ENCODE peak calls at places on chromosomes 11 and 22, in six cellular contexts. K is fibroblast of mammary gland, G is esophagus squamous epithelium, Z is RWPE1, Y is HFFc6, U is lower leg skin. D is an unnamed sample.

GRCh38 chr11:58726594-58727414 is 4.9 kb downstream of the GLYAT start:
- DNase-seq in K (no peak), G (no peak), Z (no peak), Y (no peak), U (no peak), D (no peak)

GRCh38 chr11:128716661-128717210 is 22.9 kb downstream of the FLI1 start:
- DNase-seq in K (no peak), G (no peak), Z (no peak), Y (no peak), U (no peak), D (no peak)

GRCh38 chr11:115503083-115503885 is 931 bp downstream of the CADM1 start:
- DNase-seq in K (no peak), G (no peak), Z (no peak), Y (no peak), U (peak; percentile 43), D (no peak)

GRCh38 chr11:127643659-127644058 is 643.1 kb upstream of the KIRREL3 start:
- DNase-seq in K (no peak), G (no peak), Z (no peak), Y (no peak), U (no peak), D (no peak)

GRCh38 chr22:46351131-46351735 is 15.7 kb downstream of the TRMU start:
- DNase-seq in K (no peak), G (no peak), Z (no peak), Y (no peak), U (no peak), D (no peak)

GRCh38 chr11:40241524-40242037 is 1217.9 kb downstream of the LRRC4C start:
- DNase-seq in K (peak; percentile 2), G (no peak), Z (no peak), Y (no peak), U (peak; percentile 19), D (no peak)

GRCh38 chr11:68550485-68550817 is 89.9 kb downstream of the PPP6R3 start:
- DNase-seq in K (peak; percentile 29), G (no peak), Z (no peak), Y (no peak), U (no peak), D (no peak)

GRCh38 chr11:72670041-72670440 is 4.2 kb downstream of the PDE2A start:
- DNase-seq in K (no peak), G (no peak), Z (no peak), Y (no peak), U (no peak), D (no peak)

GRCh38 chr22:50544746-50545253 is 899 bp upstream of the KLHDC7B start:
- DNase-seq in K (no peak), G (no peak), Z (no peak), Y (no peak), U (peak; percentile 55), D (no peak)

GRCh38 chr11:64011371-64011770 is 24.4 kb upstream of the FLRT1 start:
- DNase-seq in K (no peak), G (no peak), Z (no peak), Y (no peak), U (no peak), D (no peak)

GRCh38 chr11:77123591-77123990 is 4.5 kb upstream of the MYO7A start:
- DNase-seq in K (no peak), G (no peak), Z (no peak), Y (no peak), U (no peak), D (no peak)

GRCh38 chr22:36862251-36863242 is 1.7 kb downstream of the NCF4 start:
- DNase-seq in K (no peak), G (no peak), Z (no peak), Y (no peak), U (peak; percentile 50), D (no peak)

GRCh38 chr11:134152692-134153091 is 71.1 kb downstream of the NCAPD3 start:
- DNase-seq in K (no peak), G (no peak), Z (no peak), Y (no peak), U (no peak), D (no peak)

GRCh38 chr22:20843501-20843900 is 15.1 kb downstream of the PI4KA start:
- DNase-seq in K (no peak), G (no peak), Z (no peak), Y (no peak), U (no peak), D (no peak)

GRCh38 chr11:128741928-128742327 is 48.1 kb downstream of the FLI1 start:
- DNase-seq in K (no peak), G (no peak), Z (no peak), Y (no peak), U (no peak), D (no peak)

GRCh38 chr11:80307676-80308075 is 866.8 kb upstream of the TENM4 start:
- DNase-seq in K (no peak), G (no peak), Z (no peak), Y (no peak), U (no peak), D (no peak)

DNA sequence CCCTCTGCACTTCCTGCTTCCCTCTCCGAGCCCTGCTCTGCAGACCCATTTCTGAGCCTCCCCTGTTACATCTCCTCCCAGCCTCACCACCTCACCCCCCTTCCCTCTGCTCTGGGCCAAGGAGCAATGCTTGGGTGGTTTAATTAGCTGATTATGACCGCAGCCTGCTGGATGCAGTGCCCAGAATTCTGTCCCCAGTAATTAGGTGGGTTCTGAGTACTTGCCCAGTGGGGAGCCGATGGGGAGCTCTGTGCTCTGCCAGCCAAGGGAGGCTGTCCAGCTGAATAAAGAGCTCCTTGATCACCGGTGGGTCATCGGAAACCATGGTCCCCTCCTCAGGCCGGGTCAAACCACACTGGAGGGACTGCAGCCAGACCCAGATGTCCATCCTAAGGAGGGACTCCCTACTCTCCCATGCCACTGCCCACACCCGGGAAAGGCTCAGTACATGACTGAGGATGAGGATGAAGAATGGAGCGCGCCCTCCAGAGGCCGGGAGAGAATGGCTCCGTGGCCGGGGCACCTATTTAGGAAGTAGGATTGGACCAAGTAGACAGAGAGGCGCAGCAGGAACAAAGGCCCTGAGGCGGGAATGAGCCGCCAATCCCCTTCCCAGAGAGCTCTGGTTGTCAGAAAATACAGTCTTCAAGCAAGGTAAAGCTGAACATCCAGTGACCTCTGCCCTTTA is 9.1 kb downstream of the ARRB1 start:
- DNase-seq in K (no peak), G (no peak), Z (no peak), Y (no peak), U (no peak), D (no peak)
- TF ChIP-seq CTCF in K (no peak), G (no peak), Z (no peak), Y (no peak), U (no peak), D (no peak)

GRCh38 chr22:17559188-17559587 is 4.1 kb upstream of the SLC25A18 start:
- DNase-seq in K (no peak), G (no peak), Z (no peak), Y (no peak), U (no peak), D (no peak)

GRCh38 chr22:17565986-17566687 is 2.8 kb downstream of the SLC25A18 start:
- DNase-seq in K (no peak), G (no peak), Z (no peak), Y (no peak), U (no peak), D (no peak)

GRCh38 chr22:17563936-17564391 is 666 bp downstream of the SLC25A18 start:
- DNase-seq in K (peak; percentile 84), G (no peak), Z (no peak), Y (peak; percentile 53), U (peak; percentile 57), D (no peak)

GRCh38 chr22:17566776-17567175 is 3.5 kb downstream of the SLC25A18 start:
- DNase-seq in K (no peak), G (no peak), Z (no peak), Y (no peak), U (no peak), D (no peak)

DNA sequence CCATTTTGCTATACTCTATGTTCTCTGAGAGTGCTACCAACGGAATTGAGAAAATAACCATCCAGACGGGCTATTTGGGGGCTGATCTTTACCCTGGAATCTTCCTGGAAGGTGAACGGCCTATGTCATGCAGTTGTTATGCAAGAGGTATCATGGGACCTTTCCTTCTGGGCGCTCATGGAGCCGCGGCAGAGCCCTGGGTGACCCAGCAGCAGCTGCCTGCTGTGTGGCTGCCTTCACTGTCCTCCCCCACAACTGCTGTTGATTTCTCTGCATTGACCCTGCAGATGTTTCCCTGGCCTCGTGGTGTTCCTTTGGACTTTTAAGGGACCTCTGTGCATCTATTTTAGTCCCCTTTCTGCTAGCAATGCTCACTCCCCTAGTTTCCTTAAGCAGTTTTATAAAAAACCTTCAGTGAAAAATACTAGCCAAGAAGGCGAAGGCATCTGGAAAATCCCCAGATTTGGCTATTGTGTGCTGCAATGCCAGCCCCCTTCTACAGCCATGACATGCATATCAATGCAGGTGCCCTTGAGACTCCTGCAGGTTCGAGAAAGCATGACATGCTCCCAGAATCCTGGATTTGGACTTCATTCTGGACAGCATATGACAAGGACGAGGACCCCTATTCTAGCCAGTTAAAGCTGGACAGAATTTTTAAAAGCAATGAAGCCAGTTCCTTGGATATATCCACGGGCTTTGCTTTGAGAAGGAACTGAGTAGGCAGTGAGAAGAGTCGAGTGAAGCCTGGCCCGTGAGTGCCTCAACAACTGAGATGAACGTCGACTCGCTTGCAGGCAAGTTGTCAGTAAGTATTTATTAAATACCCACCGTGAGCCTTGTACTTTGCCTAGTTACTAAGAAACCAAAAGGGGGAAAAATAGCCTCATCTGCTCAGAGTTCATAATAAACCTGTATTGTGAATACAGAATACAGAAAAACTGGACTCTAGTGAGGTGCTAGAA is at the start of gene SLC25A18:
- DNase-seq in K (peak; percentile 74), G (no peak), Z (no peak), Y (no peak), U (no peak), D (no peak)
- TF ChIP-seq CTCF in K (no peak), G (no peak), Z (no peak), Y (peak; percentile 35), U (no peak), D (no peak)

DNA sequence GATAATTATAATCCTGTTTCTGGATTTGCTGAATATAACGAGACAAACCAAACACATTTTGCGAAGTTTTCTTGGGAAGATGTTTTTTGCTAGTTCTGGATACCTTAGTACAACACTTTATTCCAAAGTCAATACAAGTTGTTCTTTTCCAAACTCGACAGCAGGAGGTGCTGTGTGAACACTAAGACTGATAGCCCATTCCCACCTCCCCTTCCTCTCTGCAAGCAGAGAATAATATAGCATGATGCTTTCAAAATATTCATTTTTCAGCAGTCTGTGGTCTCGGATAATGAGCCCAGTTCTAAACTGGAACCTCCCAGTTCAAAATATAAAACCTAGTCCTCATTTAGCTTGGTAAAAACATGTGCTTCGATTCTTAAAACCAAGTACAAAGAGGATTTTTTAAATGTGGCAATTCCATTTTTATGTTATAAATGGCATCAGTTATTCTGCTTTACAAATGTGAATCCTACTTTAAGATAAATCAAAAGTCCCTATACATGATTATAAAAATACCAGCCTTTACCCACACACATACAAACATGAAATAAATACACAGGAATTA is 129.1 kb downstream of the DCDC1 start:
- DNase-seq in K (peak; percentile 59), G (no peak), Z (no peak), Y (no peak), U (no peak), D (no peak)
- TF ChIP-seq CTCF in K (peak; percentile 69), G (peak; percentile 6), Z (peak; percentile 32), Y (peak; percentile 74), U (no peak), D (peak; percentile 35)

DNA sequence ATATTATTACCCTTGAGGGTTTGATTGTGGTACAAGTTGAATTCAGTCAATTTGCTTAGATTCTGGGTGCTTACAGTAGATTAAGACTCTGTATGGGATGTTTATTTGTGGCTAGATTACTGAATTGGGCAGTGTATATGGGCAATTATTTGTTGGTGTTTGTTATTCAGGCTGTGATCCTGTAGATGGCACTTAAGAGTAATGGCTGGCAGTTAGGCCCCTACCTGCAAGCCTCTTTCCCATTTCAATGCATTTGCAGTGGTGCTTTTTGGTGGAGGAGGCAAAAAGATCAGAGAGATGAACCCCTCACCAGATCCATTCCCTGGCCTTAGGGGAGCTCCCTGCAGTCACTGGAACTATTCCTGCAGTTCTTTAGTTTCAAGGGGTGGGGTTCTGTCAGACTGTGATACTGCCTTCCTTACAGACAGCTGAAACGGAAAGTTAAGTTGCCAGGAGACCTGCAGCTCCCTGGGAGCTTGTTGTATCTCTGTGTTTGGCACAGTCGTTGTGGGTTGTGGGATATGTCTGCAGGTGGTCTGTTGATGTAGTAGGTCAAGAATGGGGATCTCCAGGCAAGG is 199.5 kb downstream of the AASDHPPT start:
- DNase-seq in K (peak; percentile 36), G (no peak), Z (peak; percentile 11), Y (no peak), U (no peak), D (peak; percentile 3)
- TF ChIP-seq CTCF in K (peak; percentile 50), G (no peak), Z (no peak), Y (peak; percentile 38), U (no peak), D (peak; percentile 42)